ENCODE peak calls at places on chromosomes 1 and 21, in seven cellular contexts. C is neuronal stem cell, M is SK-N-DZ, X is cardiac fibroblast, O is mesenchymal stem cell, V is thyroid gland, D is Right ventricle myocardium superior. A is an unnamed sample.

GRCh38 chr1:245458761-245459174 is 304.0 kb downstream of the KIF26B start:
- DNase-seq in M (no peak), D (no peak), O (peak), V (no peak), C (no peak), X (peak), A (no peak)

GRCh38 chr1:85581802-85582686 is 1.5 kb downstream of the CCN1 start:
- DNase-seq in X (peak), O (peak), C (no peak), M (no peak), D (peak), V (peak), A (peak)

GRCh38 chr1:27526569-27527222 is 36.7 kb upstream of the WASF2 start:
- DNase-seq in D (no peak), M (no peak), X (peak), C (no peak), O (peak), V (no peak), A (no peak)

GRCh38 chr1:206902702-206903101 is 5.5 kb downstream of the IL24 start:
- DNase-seq in O (no peak), D (no peak), M (no peak), C (no peak), V (no peak), X (no peak), A (no peak)

GRCh38 chr1:27979151-27979858 is 19.5 kb downstream of the XKR8 start:
- DNase-seq in D (no peak), O (peak), M (peak), X (peak), V (no peak), C (no peak), A (no peak)

GRCh38 chr21:35697321-35697808 is 363.0 kb downstream of the SETD4 start:
- DNase-seq in D (peak), X (peak), C (no peak), V (peak), M (no peak), O (peak), A (no peak)

GRCh38 chr1:165696625-165697100 is 1.7 kb downstream of the ALDH9A1 start:
- DNase-seq in V (peak), O (peak), C (no peak), M (no peak), D (no peak), X (peak), A (peak)

GRCh38 chr1:89069955-89070354 is 4.9 kb upstream of the GBP1 start:
- DNase-seq in V (no peak), X (peak), O (peak), D (no peak), C (no peak), M (no peak), A (no peak)

GRCh38 chr1:20439282-20439681 is 46.7 kb downstream of the CAMK2N1 start:
- DNase-seq in V (no peak), C (no peak), D (no peak), O (peak), X (peak), M (no peak), A (peak)

GRCh38 chr1:119409731-119410130 is 5.2 kb upstream of the HSD3B2 start:
- DNase-seq in M (no peak), D (no peak), V (no peak), X (peak), O (no peak), C (no peak), A (no peak)

GRCh38 chr1:169495916-169496315 is 10.2 kb upstream of the SLC19A2 start:
- DNase-seq in X (no peak), O (no peak), C (no peak), D (no peak), M (no peak), V (no peak), A (no peak)

GRCh38 chr21:16580661-16581060 is 850.9 kb downstream of the USP25 start:
- DNase-seq in V (peak), M (no peak), X (no peak), C (no peak), D (no peak), O (no peak), A (no peak)

GRCh38 chr1:14442669-14443068 is 155.8 kb upstream of the KAZN start:
- DNase-seq in X (no peak), D (no peak), C (no peak), V (no peak), O (no peak), M (peak), A (no peak)

GRCh38 chr1:66607458-66607857 is 73.5 kb downstream of the SGIP1 start:
- DNase-seq in D (no peak), O (no peak), C (no peak), V (no peak), M (no peak), X (no peak), A (no peak)

GRCh38 chr1:150678988-150679387 is 18.0 kb downstream of the GOLPH3L start:
- DNase-seq in D (no peak), C (no peak), M (no peak), V (no peak), X (no peak), O (no peak), A (no peak)

GRCh38 chr1:204468766-204469302 is 25.8 kb downstream of the PIK3C2B start:
- DNase-seq in D (no peak), V (no peak), X (no peak), M (no peak), O (no peak), C (no peak), A (no peak)